ENCODE peak calls at places on chromosomes 4 and X, in five cellular contexts. One of them, this sample, is unnamed. For H3K36me3, the result is how much of the 10 kb centered on the place peaks cover.

GRCh38 chr4:60565558-60565957 is 634.6 kb upstream of the ADGRL3 start:
- DNase-seq in brain microvascular endothelial cell: no peak
- DNase-seq in ascending aorta: no peak
- DNase-seq in spleen: no peak
- DNase-seq in esophagus squamous epithelium: no peak
- DNase-seq in this sample: no peak

GRCh38 chr4:89598602-89599001 is 238.4 kb downstream of the SNCA start:
- DNase-seq in ascending aorta: no peak
- DNase-seq in esophagus squamous epithelium: no peak
- DNase-seq in spleen: no peak
- DNase-seq in brain microvascular endothelial cell: no peak
- DNase-seq in this sample: no peak

GRCh38 chr4:74418063-74418670 is 26.8 kb upstream of the AREG start:
- DNase-seq in esophagus squamous epithelium: no peak
- DNase-seq in brain microvascular endothelial cell: peak
- DNase-seq in ascending aorta: no peak
- DNase-seq in spleen: no peak
- DNase-seq in this sample: peak

GRCh38 chrX:2284601-2285000 is 216.2 kb downstream of the DHRSX start:
- DNase-seq in ascending aorta: no peak
- DNase-seq in spleen: no peak
- DNase-seq in brain microvascular endothelial cell: no peak
- DNase-seq in esophagus squamous epithelium: no peak
- DNase-seq in this sample: no peak

GRCh38 chrX:71534773-71535544 is 2.1 kb downstream of the OGT start:
- DNase-seq in spleen: no peak
- DNase-seq in esophagus squamous epithelium: no peak
- DNase-seq in brain microvascular endothelial cell: no peak
- DNase-seq in ascending aorta: no peak
- DNase-seq in this sample: no peak

GRCh38 chrX:54423161-54423888 is 16.9 kb upstream of the TSR2 start:
- DNase-seq in ascending aorta: no peak
- DNase-seq in esophagus squamous epithelium: no peak
- DNase-seq in brain microvascular endothelial cell: peak
- DNase-seq in spleen: no peak
- DNase-seq in this sample: no peak

GRCh38 chrX:42943051-42943450 is 165.1 kb upstream of the PPP1R2C start:
- DNase-seq in brain microvascular endothelial cell: no peak
- DNase-seq in esophagus squamous epithelium: no peak
- DNase-seq in ascending aorta: no peak
- DNase-seq in spleen: no peak
- DNase-seq in this sample: no peak

GRCh38 chrX:1386338-1387127 is 5.4 kb downstream of the SLC25A6 start:
- DNase-seq in esophagus squamous epithelium: no peak
- DNase-seq in brain microvascular endothelial cell: no peak
- DNase-seq in spleen: peak
- DNase-seq in ascending aorta: no peak
- DNase-seq in this sample: no peak

GRCh38 chrX:138775501-138775900 is 64.0 kb upstream of the FGF13 start:
- DNase-seq in brain microvascular endothelial cell: no peak
- DNase-seq in esophagus squamous epithelium: no peak
- DNase-seq in spleen: no peak
- DNase-seq in ascending aorta: no peak
- DNase-seq in this sample: no peak

GRCh38 chr4:174214102-174214878 is 69.2 kb downstream of the FBXO8 start:
- DNase-seq in esophagus squamous epithelium: no peak
- DNase-seq in ascending aorta: no peak
- DNase-seq in brain microvascular endothelial cell: no peak
- DNase-seq in spleen: no peak
- DNase-seq in this sample: no peak

GRCh38 chrX:21966866-21967265 is 26.4 kb downstream of the SMS start:
- DNase-seq in brain microvascular endothelial cell: no peak
- DNase-seq in ascending aorta: no peak
- DNase-seq in esophagus squamous epithelium: no peak
- DNase-seq in spleen: no peak
- DNase-seq in this sample: no peak

GRCh38 chr4:185396724-185397402 is at the start of gene ANKRD37:
- DNase-seq in brain microvascular endothelial cell: peak
- DNase-seq in esophagus squamous epithelium: no peak
- DNase-seq in spleen: peak
- DNase-seq in ascending aorta: peak
- DNase-seq in this sample: no peak

GRCh38 chr4:153318696-153319320 is 25.7 kb upstream of the MND1 start:
- DNase-seq in ascending aorta: no peak
- DNase-seq in esophagus squamous epithelium: no peak
- DNase-seq in brain microvascular endothelial cell: peak
- DNase-seq in spleen: no peak
- DNase-seq in this sample: peak

GRCh38 chr4:140642674-140643437 is 74.1 kb upstream of the UCP1 start:
- DNase-seq in esophagus squamous epithelium: no peak
- DNase-seq in spleen: no peak
- DNase-seq in ascending aorta: no peak
- DNase-seq in brain microvascular endothelial cell: no peak
- DNase-seq in this sample: no peak

GRCh38 chr4:118865091-118865708 is 23.5 kb upstream of the SYNPO2 start:
- DNase-seq in spleen: no peak
- DNase-seq in esophagus squamous epithelium: no peak
- DNase-seq in brain microvascular endothelial cell: peak
- DNase-seq in ascending aorta: no peak
- DNase-seq in this sample: no peak

GRCh38 chr4:123469696-123470095 is 73.1 kb downstream of the SPRY1 start:
- DNase-seq in ascending aorta: no peak
- DNase-seq in brain microvascular endothelial cell: no peak
- DNase-seq in esophagus squamous epithelium: no peak
- DNase-seq in spleen: no peak
- DNase-seq in this sample: no peak

GRCh38 chr4:26992657-26993361 is 132.2 kb downstream of the STIM2 start:
- DNase-seq in spleen: no peak
- DNase-seq in brain microvascular endothelial cell: peak
- DNase-seq in esophagus squamous epithelium: no peak
- DNase-seq in ascending aorta: no peak
- DNase-seq in this sample: no peak

GRCh38 chrX:53550756-53551463 is 116.7 kb upstream of the HSD17B10 start:
- DNase-seq in spleen: no peak
- DNase-seq in brain microvascular endothelial cell: no peak
- DNase-seq in esophagus squamous epithelium: no peak
- DNase-seq in ascending aorta: no peak
- DNase-seq in this sample: no peak

GRCh38 chrX:154436597-154437397 is at the start of gene GDI1:
- DNase-seq in esophagus squamous epithelium: no peak
- DNase-seq in brain microvascular endothelial cell: no peak
- DNase-seq in ascending aorta: no peak
- DNase-seq in spleen: peak
- DNase-seq in this sample: no peak

GRCh38 chr4:74105656-74106275 is 6.8 kb upstream of the CXCL2 start:
- DNase-seq in ascending aorta: no peak
- DNase-seq in brain microvascular endothelial cell: peak
- DNase-seq in spleen: no peak
- DNase-seq in esophagus squamous epithelium: no peak
- DNase-seq in this sample: no peak

GRCh38 chr4:1044469-1045192 is 33.2 kb downstream of the FGFRL1 start:
- DNase-seq in esophagus squamous epithelium: no peak
- DNase-seq in spleen: peak
- DNase-seq in brain microvascular endothelial cell: no peak
- DNase-seq in ascending aorta: no peak
- DNase-seq in this sample: no peak

GRCh38 chrX:37755073-37755472 is 24.8 kb upstream of the CYBB start:
- DNase-seq in esophagus squamous epithelium: no peak
- DNase-seq in spleen: no peak
- DNase-seq in ascending aorta: no peak
- DNase-seq in brain microvascular endothelial cell: no peak
- DNase-seq in this sample: no peak

GRCh38 chrX:9189286-9189685 is 155.4 kb upstream of the FAM9B start:
- DNase-seq in brain microvascular endothelial cell: no peak
- DNase-seq in esophagus squamous epithelium: no peak
- DNase-seq in ascending aorta: no peak
- DNase-seq in spleen: no peak
- DNase-seq in this sample: no peak

GRCh38 chr4:158255727-158256324 is 45.5 kb downstream of the TMEM144 start:
- DNase-seq in brain microvascular endothelial cell: peak
- DNase-seq in ascending aorta: no peak
- DNase-seq in esophagus squamous epithelium: no peak
- DNase-seq in spleen: no peak
- DNase-seq in this sample: no peak

GRCh38 chr4:80294206-80294605 is 27.7 kb downstream of the FGF5 start:
- DNase-seq in spleen: no peak
- DNase-seq in esophagus squamous epithelium: no peak
- DNase-seq in brain microvascular endothelial cell: no peak
- DNase-seq in ascending aorta: no peak
- DNase-seq in this sample: no peak

GRCh38 chr4:84456157-84456556 is 42.9 kb downstream of the NKX6-1 start:
- DNase-seq in ascending aorta: no peak
- DNase-seq in esophagus squamous epithelium: no peak
- DNase-seq in spleen: no peak
- DNase-seq in brain microvascular endothelial cell: no peak
- DNase-seq in this sample: no peak

GRCh38 chr4:107734120-107734519 is 14.1 kb upstream of the PAPSS1 start:
- DNase-seq in spleen: no peak
- DNase-seq in brain microvascular endothelial cell: no peak
- DNase-seq in esophagus squamous epithelium: no peak
- DNase-seq in ascending aorta: no peak
- DNase-seq in this sample: no peak

GRCh38 chr4:8610858-8611610 is 18.5 kb downstream of the CPZ start:
- DNase-seq in ascending aorta: no peak
- DNase-seq in spleen: no peak
- DNase-seq in brain microvascular endothelial cell: no peak
- DNase-seq in esophagus squamous epithelium: no peak
- DNase-seq in this sample: no peak

GRCh38 chr4:132530846-132531245 is 618.2 kb upstream of the PCDH10 start:
- DNase-seq in esophagus squamous epithelium: no peak
- DNase-seq in ascending aorta: no peak
- DNase-seq in spleen: no peak
- DNase-seq in brain microvascular endothelial cell: no peak
- DNase-seq in this sample: no peak

GRCh38 chr4:174461438-174462106 is 60.7 kb downstream of the HPGD start:
- DNase-seq in spleen: no peak
- DNase-seq in ascending aorta: no peak
- DNase-seq in esophagus squamous epithelium: no peak
- DNase-seq in brain microvascular endothelial cell: peak
- DNase-seq in this sample: no peak

GRCh38 chrX:47366051-47366722 is 4.2 kb upstream of the ZNF157 start:
- DNase-seq in ascending aorta: no peak
- DNase-seq in esophagus squamous epithelium: no peak
- DNase-seq in brain microvascular endothelial cell: peak
- DNase-seq in spleen: peak
- DNase-seq in this sample: no peak

GRCh38 chr4:156195914-156196313 is 242.2 kb upstream of the CTSO start:
- DNase-seq in spleen: no peak
- DNase-seq in brain microvascular endothelial cell: no peak
- DNase-seq in ascending aorta: no peak
- DNase-seq in esophagus squamous epithelium: no peak
- DNase-seq in this sample: no peak

GRCh38 chrX:48487362-48487785 is 11.4 kb downstream of the FTSJ1 start:
- DNase-seq in esophagus squamous epithelium: no peak
- DNase-seq in ascending aorta: no peak
- DNase-seq in spleen: peak
- DNase-seq in brain microvascular endothelial cell: peak
- DNase-seq in this sample: peak

GRCh38 chr4:11729548-11729947 is 300.9 kb upstream of the HS3ST1 start:
- DNase-seq in esophagus squamous epithelium: no peak
- DNase-seq in spleen: no peak
- DNase-seq in ascending aorta: no peak
- DNase-seq in brain microvascular endothelial cell: no peak
- DNase-seq in this sample: no peak

GRCh38 chr4:4427886-4428285 is 41.0 kb downstream of the NSG1 start:
- DNase-seq in spleen: no peak
- DNase-seq in esophagus squamous epithelium: no peak
- DNase-seq in ascending aorta: no peak
- DNase-seq in brain microvascular endothelial cell: no peak
- DNase-seq in this sample: no peak

GRCh38 chr4:25867781-25868180 is 5.0 kb upstream of the SEL1L3 start:
- DNase-seq in esophagus squamous epithelium: no peak
- DNase-seq in spleen: no peak
- DNase-seq in ascending aorta: no peak
- DNase-seq in brain microvascular endothelial cell: no peak
- DNase-seq in this sample: no peak

DNA sequence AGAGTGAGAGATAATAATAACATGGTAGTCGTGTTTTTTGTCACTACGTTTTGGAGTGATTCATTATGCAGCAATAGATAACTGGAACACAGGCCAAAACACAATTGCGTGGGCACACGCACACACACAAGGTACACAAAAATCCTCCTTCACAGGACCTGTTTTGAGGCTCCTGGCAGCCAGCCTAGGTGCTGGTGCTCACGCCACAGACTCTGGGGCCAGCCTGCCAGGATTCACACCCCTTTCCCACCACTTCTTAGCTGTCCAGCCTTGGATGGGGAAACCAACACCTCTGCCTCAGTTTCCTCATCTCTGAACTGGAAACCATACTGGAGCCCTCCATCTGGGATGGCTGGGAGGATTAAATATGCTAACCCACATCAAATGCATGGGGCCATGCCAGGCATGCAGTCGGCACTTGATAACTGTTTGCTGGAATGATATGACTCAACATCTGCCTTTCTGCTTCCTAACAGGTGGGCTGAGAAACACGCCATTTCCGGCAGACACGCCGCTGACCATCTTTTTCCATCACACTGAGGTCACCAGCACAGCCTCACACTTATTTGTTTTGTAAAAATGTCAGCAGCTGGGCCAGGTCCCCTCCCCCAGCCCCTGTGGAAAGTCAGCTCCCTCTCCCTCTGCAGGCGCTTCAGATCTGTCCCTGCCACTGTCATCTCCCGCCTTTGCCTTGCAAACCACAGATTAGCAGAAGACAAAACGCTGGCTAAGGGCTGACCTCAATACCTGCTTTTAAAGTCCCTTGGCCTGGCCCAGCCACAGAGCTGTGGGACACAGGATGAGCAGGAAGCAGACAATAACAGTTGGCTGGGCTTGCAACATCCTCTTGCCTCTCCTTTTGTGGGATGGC is 237.5 kb downstream of the BCOR start:
- DNase-seq in brain microvascular endothelial cell: peak
- DNase-seq in esophagus squamous epithelium: no peak
- DNase-seq in ascending aorta: no peak
- DNase-seq in spleen: no peak
- DNase-seq in this sample: no peak
- H3K4me3 ChIP-seq in brain microvascular endothelial cell: no peak
- H3K4me3 ChIP-seq in esophagus squamous epithelium: no peak
- H3K4me3 ChIP-seq in ascending aorta: no peak
- H3K4me3 ChIP-seq in spleen: no peak
- H3K4me3 ChIP-seq in this sample: no peak

GRCh38 chr4:183008492-183008891 is 90.6 kb upstream of the WWC2 start:
- DNase-seq in ascending aorta: no peak
- DNase-seq in spleen: no peak
- DNase-seq in brain microvascular endothelial cell: no peak
- DNase-seq in esophagus squamous epithelium: no peak
- DNase-seq in this sample: no peak
- TF ChIP-seq CTCF in ascending aorta: no peak
- TF ChIP-seq CTCF in spleen: no peak
- TF ChIP-seq CTCF in brain microvascular endothelial cell: no peak
- TF ChIP-seq CTCF in esophagus squamous epithelium: no peak
- TF ChIP-seq CTCF in this sample: no peak

GRCh38 chr4:10082047-10082446 is 34.6 kb downstream of the WDR1 start:
- DNase-seq in esophagus squamous epithelium: no peak
- DNase-seq in spleen: peak
- DNase-seq in ascending aorta: no peak
- DNase-seq in brain microvascular endothelial cell: no peak
- DNase-seq in this sample: no peak
- H3K36me3 ChIP-seq in esophagus squamous epithelium: half or more
- H3K36me3 ChIP-seq in spleen: half or more
- H3K36me3 ChIP-seq in ascending aorta: half or more
- H3K36me3 ChIP-seq in brain microvascular endothelial cell: half or more
- H3K36me3 ChIP-seq in this sample: half or more

GRCh38 chrX:77917294-77917933 is 6.9 kb downstream of the ATP7A start:
- DNase-seq in spleen: no peak
- DNase-seq in ascending aorta: no peak
- DNase-seq in esophagus squamous epithelium: no peak
- DNase-seq in brain microvascular endothelial cell: no peak
- DNase-seq in this sample: no peak
- H3K4me3 ChIP-seq in spleen: no peak
- H3K4me3 ChIP-seq in ascending aorta: no peak
- H3K4me3 ChIP-seq in esophagus squamous epithelium: no peak
- H3K4me3 ChIP-seq in brain microvascular endothelial cell: no peak
- H3K4me3 ChIP-seq in this sample: no peak